ENCODE peak calls at places on chromosomes 11 and 22, in five cellular contexts. B is activated CD4-positive, CD25-positive, alpha-beta regulatory T cell treated with anti-CD3 and anti-CD28 coated beads, Interleukin-2, amount 50 U/mL, for 16 hours; W is Kasumi-1; P is kidney tubule cell; F is activated CD4-positive, alpha-beta memory T cell treated with anti-CD3 and anti-CD28 coated beads, Interleukin-2, amount 10 ng/mL, durations not matched to agents 7 days and 5 days. Q is an unnamed sample.

GRCh38 chr22:39920134-39920743 is 19.4 kb downstream of the GRAP2 start:
- DNase-seq in B (no peak), W (no peak), P (no peak), F (peak; percentile 73), Q (no peak)

GRCh38 chr11:128720522-128720985 is 26.7 kb downstream of the FLI1 start:
- DNase-seq in B (no peak), W (peak; percentile 73), P (no peak), F (peak; percentile 57), Q (no peak)

GRCh38 chr11:78256962-78257361 is 68.2 kb downstream of the USP35 start:
- DNase-seq in B (no peak), W (peak; percentile 81), P (no peak), F (no peak), Q (no peak)

GRCh38 chr11:93933230-93933629 is 82.8 kb upstream of the VSTM5 start:
- DNase-seq in B (no peak), W (no peak), P (no peak), F (no peak), Q (no peak)

GRCh38 chr11:30321321-30321720 is 1.6 kb upstream of the ARL14EP start:
- DNase-seq in B (no peak), W (no peak), P (no peak), F (no peak), Q (no peak)

GRCh38 chr11:60754887-60755286 is 1.8 kb upstream of the MS4A15 start:
- DNase-seq in B (no peak), W (no peak), P (no peak), F (no peak), Q (no peak)

GRCh38 chr11:117882539-117882938 is 6.1 kb upstream of the FXYD6 start:
- DNase-seq in B (no peak), W (no peak), P (no peak), F (no peak), Q (no peak)

GRCh38 chr11:1298695-1299492 is 10.5 kb downstream of the TOLLIP start:
- DNase-seq in B (no peak), W (peak; percentile 92), P (peak; percentile 79), F (peak; percentile 13), Q (no peak)

GRCh38 chr22:38030311-38031133 is 26.7 kb upstream of the PICK1 start:
- DNase-seq in B (no peak), W (no peak), P (no peak), F (no peak), Q (no peak)

GRCh38 chr22:49996532-49997220 is 15.9 kb downstream of the IL17REL start:
- DNase-seq in B (no peak), W (no peak), P (no peak), F (no peak), Q (no peak)

GRCh38 chr22:30855677-30856518 is 112.7 kb downstream of the MORC2 start:
- DNase-seq in B (no peak), W (no peak), P (no peak), F (no peak), Q (no peak)

GRCh38 chr11:117064275-117064674 is 34.0 kb downstream of the SIK3 start:
- DNase-seq in B (no peak), W (no peak), P (no peak), F (no peak), Q (no peak)

GRCh38 chr22:42688241-42688913 is 32.3 kb downstream of the A4GALT start:
- DNase-seq in B (no peak), W (no peak), P (peak; percentile 94), F (no peak), Q (peak; percentile 45)

GRCh38 chr22:19739448-19739895 is 16.1 kb downstream of the GP1BB start:
- DNase-seq in B (no peak), W (no peak), P (no peak), F (no peak), Q (no peak)

GRCh38 chr11:119258983-119259382 is 52.8 kb downstream of the CBL start:
- DNase-seq in B (no peak), W (no peak), P (no peak), F (no peak), Q (no peak)

GRCh38 chr11:81005595-81005994 is 1564.8 kb upstream of the TENM4 start:
- DNase-seq in B (no peak), W (no peak), P (peak; percentile 94), F (no peak), Q (no peak)

GRCh38 chr22:26354707-26355106 is 74.4 kb upstream of the ASPHD2 start:
- DNase-seq in B (no peak), W (no peak), P (no peak), F (no peak), Q (no peak)

GRCh38 chr11:105144887-105145286 is 5.3 kb upstream of the CARD18 start:
- DNase-seq in B (no peak), W (no peak), P (peak; percentile 33), F (no peak), Q (no peak)

GRCh38 chr11:13375798-13376197 is 87.2 kb downstream of the BTBD10 start:
- DNase-seq in B (no peak), W (no peak), P (no peak), F (no peak), Q (no peak)

GRCh38 chr11:316031-316701 is 2.3 kb downstream of the IFITM1 start:
- DNase-seq in B (no peak), W (no peak), P (no peak), F (peak; percentile 70), Q (peak; percentile 43)

GRCh38 chr11:122727101-122727929 is 71.8 kb downstream of the UBASH3B start:
- DNase-seq in B (no peak), W (peak; percentile 38), P (no peak), F (peak; percentile 59), Q (peak; percentile 30)

GRCh38 chr22:48941903-48942625 is 885.6 kb downstream of the BRD1 start:
- DNase-seq in B (no peak), W (no peak), P (no peak), F (peak; percentile 9), Q (no peak)

GRCh38 chr11:112037527-112037926 is 12.3 kb downstream of the DLAT start:
- DNase-seq in B (no peak), W (no peak), P (no peak), F (no peak), Q (no peak)

GRCh38 chr11:108233277-108233945 is 10.5 kb downstream of the ATM start:
- DNase-seq in B (no peak), W (no peak), P (no peak), F (no peak), Q (no peak)

GRCh38 chr11:95922099-95922498 is 1.8 kb downstream of the MTMR2 start:
- DNase-seq in B (no peak), W (peak; percentile 80), P (no peak), F (no peak), Q (no peak)

GRCh38 chr11:12050470-12050891 is 42.1 kb upstream of the DKK3 start:
- DNase-seq in B (no peak), W (no peak), P (no peak), F (no peak), Q (no peak)

GRCh38 chr11:117819096-117820040 is 5.2 kb downstream of the FXYD2 start:
- DNase-seq in B (no peak), W (peak; percentile 80), P (peak; percentile 86), F (no peak), Q (peak; percentile 74)

GRCh38 chr11:45652781-45653180 is 12.6 kb downstream of the CHST1 start:
- DNase-seq in B (no peak), W (no peak), P (no peak), F (no peak), Q (no peak)

GRCh38 chr11:1072116-1072820 is 2.4 kb upstream of the MUC2 start:
- DNase-seq in B (no peak), W (peak; percentile 17), P (peak; percentile 91), F (no peak), Q (no peak)

GRCh38 chr11:57071829-57072228 is 83.1 kb downstream of the OR5AK2 start:
- DNase-seq in B (no peak), W (no peak), P (peak; percentile 33), F (no peak), Q (no peak)

GRCh38 chr22:49585695-49586243 is 241.9 kb downstream of the BRD1 start:
- DNase-seq in B (no peak), W (no peak), P (no peak), F (no peak), Q (no peak)

GRCh38 chr11:118892515-118892914 is 8.8 kb downstream of the CXCR5 start:
- DNase-seq in B (no peak), W (no peak), P (no peak), F (peak; percentile 60), Q (no peak)

GRCh38 chr22:41280065-41280464 is 5.9 kb downstream of the RANGAP1 start:
- DNase-seq in B (no peak), W (no peak), P (no peak), F (no peak), Q (no peak)

GRCh38 chr11:94553938-94554337 is 10.2 kb downstream of the FUT4 start:
- DNase-seq in B (no peak), W (no peak), P (peak; percentile 63), F (no peak), Q (no peak)

GRCh38 chr11:119319702-119320592 is 3.0 kb upstream of the MCAM start:
- DNase-seq in B (no peak), W (no peak), P (no peak), F (no peak), Q (no peak)

GRCh38 chr11:78038697-78039313 is 15.7 kb upstream of the KCTD14 start:
- DNase-seq in B (no peak), W (no peak), P (peak; percentile 85), F (no peak), Q (no peak)

GRCh38 chr11:95308512-95309035 is 77.6 kb upstream of the SESN3 start:
- DNase-seq in B (no peak), W (no peak), P (peak; percentile 52), F (no peak), Q (no peak)

GRCh38 chr11:68002943-68003845 is 703 bp downstream of the UNC93B1 start:
- DNase-seq in B (no peak), W (peak; percentile 21), P (peak; percentile 50), F (peak; percentile 56), Q (peak; percentile 70)